ENCODE peak calls at places on chromosomes 7 and 10, in five cellular contexts. T is effector memory CD4-positive, alpha-beta T cell; I is spleen; P is CD8-positive, alpha-beta T cell; E is CD4-positive, alpha-beta T cell. G is an unnamed sample.

GRCh38 chr7:80530136-80530535 is 18.3 kb upstream of the GNAT3 start:
- DNase-seq in T (no peak), I (no peak), P (no peak), E (no peak), G (no peak)

GRCh38 chr10:99555371-99556224 is 22.9 kb downstream of the NKX2-3 start:
- DNase-seq in T (no peak), I (no peak), P (no peak), E (no peak), G (no peak)

GRCh38 chr7:138980575-138981285 is 459 bp downstream of the KIAA1549 start:
- DNase-seq in T (no peak), I (peak; percentile 77), P (peak; percentile 50), E (no peak), G (no peak)

GRCh38 chr10:90224791-90225566 is 523.6 kb downstream of the KIF20B start:
- DNase-seq in T (no peak), I (no peak), P (no peak), E (no peak), G (no peak)

GRCh38 chr7:88306590-88307048 is at the start of gene STEAP4:
- DNase-seq in T (no peak), I (peak; percentile 93), P (no peak), E (no peak), G (peak; percentile 24)

GRCh38 chr10:78942006-78942405 is 126.8 kb upstream of the ZMIZ1 start:
- DNase-seq in T (no peak), I (no peak), P (no peak), E (no peak), G (no peak)

GRCh38 chr10:17353568-17353967 is 100.8 kb downstream of the ST8SIA6 start:
- DNase-seq in T (no peak), I (no peak), P (no peak), E (no peak), G (no peak)

GRCh38 chr7:30466266-30466665 is 12.3 kb downstream of the NOD1 start:
- DNase-seq in T (no peak), I (no peak), P (no peak), E (no peak), G (no peak)

GRCh38 chr7:35849158-35849831 is 48.4 kb downstream of the SEPTIN7 start:
- DNase-seq in T (no peak), I (no peak), P (no peak), E (no peak), G (no peak)

GRCh38 chr7:54596747-54597146 is 54.6 kb downstream of the VSTM2A start:
- DNase-seq in T (no peak), I (no peak), P (no peak), E (no peak), G (no peak)

GRCh38 chr7:65269150-65269856 is 104.4 kb upstream of the ZNF92 start:
- DNase-seq in T (no peak), I (no peak), P (no peak), E (no peak), G (no peak)

GRCh38 chr10:43123361-43124093 is 14.7 kb upstream of the CSGALNACT2 start:
- DNase-seq in T (no peak), I (peak; percentile 59), P (peak; percentile 42), E (no peak), G (no peak)

GRCh38 chr10:91552706-91553105 is 80.2 kb downstream of the PPP1R3C start:
- DNase-seq in T (no peak), I (no peak), P (no peak), E (no peak), G (no peak)

GRCh38 chr7:7681191-7681935 is 37.0 kb downstream of the RPA3 start:
- DNase-seq in T (no peak), I (no peak), P (no peak), E (peak; percentile 9), G (no peak)

GRCh38 chr7:98922392-98923107 is 44.2 kb downstream of the TRRAP start:
- DNase-seq in T (no peak), I (no peak), P (no peak), E (no peak), G (no peak)

GRCh38 chr7:28996836-28997235 is 38.7 kb upstream of the TRIL start:
- DNase-seq in T (no peak), I (no peak), P (no peak), E (no peak), G (no peak)

GRCh38 chr10:122510326-122510725 is 49.0 kb downstream of the HTRA1 start:
- DNase-seq in T (no peak), I (no peak), P (no peak), E (no peak), G (no peak)

GRCh38 chr10:98262571-98262970 is 5.4 kb downstream of the LOXL4 start:
- DNase-seq in T (no peak), I (no peak), P (peak; percentile 47), E (no peak), G (no peak)

GRCh38 chr7:84108787-84109186 is 85.8 kb downstream of the SEMA3A start:
- DNase-seq in T (no peak), I (no peak), P (no peak), E (no peak), G (no peak)

GRCh38 chr7:129258649-129259389 is 34.0 kb downstream of the AHCYL2 start:
- DNase-seq in T (no peak), I (no peak), P (no peak), E (no peak), G (no peak)

GRCh38 chr10:107415446-107415845 is 250.9 kb upstream of the SORCS1 start:
- DNase-seq in T (no peak), I (no peak), P (no peak), E (no peak), G (no peak)

GRCh38 chr10:84427903-84428650 is 99.7 kb downstream of the CCSER2 start:
- DNase-seq in T (no peak), I (no peak), P (no peak), E (no peak), G (no peak)

GRCh38 chr10:65341323-65341922 is 1584.4 kb upstream of the LRRTM3 start:
- DNase-seq in T (no peak), I (no peak), P (no peak), E (no peak), G (no peak)

GRCh38 chr10:101895781-101896180 is 52.2 kb upstream of the KCNIP2 start:
- DNase-seq in T (no peak), I (no peak), P (no peak), E (no peak), G (no peak)

GRCh38 chr7:4265676-4266075 is 416.4 kb upstream of the FOXK1 start:
- DNase-seq in T (no peak), I (peak; percentile 58), P (no peak), E (no peak), G (no peak)

GRCh38 chr7:42618649-42619315 is 293.1 kb downstream of the C7orf25 start:
- DNase-seq in T (no peak), I (no peak), P (no peak), E (no peak), G (no peak)

GRCh38 chr7:18762189-18762588 is 266.6 kb downstream of the HDAC9 start:
- DNase-seq in T (no peak), I (no peak), P (no peak), E (no peak), G (no peak)
- H3K27ac ChIP-seq in T (no peak overlapping the region), I (no peak overlapping the region), P (no peak overlapping the region), E (no peak overlapping the region), G (no peak overlapping the region)

DNA sequence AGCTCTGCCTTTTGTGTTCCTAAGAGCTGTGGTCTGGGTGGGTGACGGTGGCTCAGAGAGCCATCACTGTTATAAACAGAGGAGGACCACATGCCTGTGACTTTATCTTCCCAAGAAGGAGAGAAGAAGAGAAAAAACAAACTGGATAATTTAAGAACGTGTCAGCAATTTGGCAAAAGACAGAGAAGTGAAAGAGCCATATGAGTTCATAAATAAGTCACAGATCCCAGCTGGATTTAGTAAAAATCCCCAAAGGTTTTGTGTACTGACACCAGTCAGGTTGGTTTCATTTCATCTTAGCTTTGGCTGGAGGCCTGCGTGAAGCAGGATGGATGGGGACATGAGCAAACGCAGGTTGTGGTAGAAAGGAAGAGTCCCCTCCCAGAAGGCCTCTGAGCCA is 120.7 kb downstream of the CXCL12 start:
- DNase-seq in T (no peak), I (no peak), P (no peak), E (no peak), G (no peak)
- H3K27ac ChIP-seq in T (no peak overlapping the region), I (no peak overlapping the region), P (no peak overlapping the region), E (no peak overlapping the region), G (no peak overlapping the region)

DNA sequence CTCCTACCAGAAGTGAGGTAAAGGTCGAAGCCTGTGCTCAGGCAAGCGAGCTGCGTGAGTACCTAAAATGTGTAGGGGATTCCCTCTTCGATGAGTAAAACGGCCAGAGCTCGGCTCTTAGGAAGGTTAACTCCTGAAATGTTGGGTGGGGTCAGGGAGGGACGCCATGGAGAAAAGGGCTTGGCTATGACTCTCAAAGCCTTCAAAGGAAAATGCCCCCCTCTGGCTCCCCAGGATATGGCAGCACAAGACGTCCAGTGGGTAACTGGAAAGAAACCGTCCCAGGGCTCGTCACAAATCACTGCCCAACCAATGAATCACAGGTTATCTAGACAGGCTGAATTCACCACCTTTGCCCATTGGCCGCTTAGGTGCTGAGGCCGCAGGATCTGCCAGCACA is 58.0 kb downstream of the CALML3 start:
- DNase-seq in T (no peak), I (peak; percentile 71), P (no peak), E (no peak), G (no peak)
- H3K27ac ChIP-seq in T (no peak overlapping the region), I (peak overlapping the region; percentile 18), P (no peak overlapping the region), E (no peak overlapping the region), G (no peak overlapping the region)

GRCh38 chr10:3977761-3978160 is 192.8 kb upstream of the KLF6 start:
- DNase-seq in T (no peak), I (no peak), P (no peak), E (no peak), G (no peak)

GRCh38 chr10:3976171-3976570 is 191.2 kb upstream of the KLF6 start:
- DNase-seq in T (no peak), I (no peak), P (no peak), E (no peak), G (no peak)

GRCh38 chr10:3976718-3977117 is 191.7 kb upstream of the KLF6 start:
- DNase-seq in T (no peak), I (no peak), P (no peak), E (no peak), G (no peak)

GRCh38 chr10:3972460-3973366 is 187.7 kb upstream of the KLF6 start:
- DNase-seq in T (no peak), I (no peak), P (no peak), E (peak; percentile 14), G (no peak)

DNA sequence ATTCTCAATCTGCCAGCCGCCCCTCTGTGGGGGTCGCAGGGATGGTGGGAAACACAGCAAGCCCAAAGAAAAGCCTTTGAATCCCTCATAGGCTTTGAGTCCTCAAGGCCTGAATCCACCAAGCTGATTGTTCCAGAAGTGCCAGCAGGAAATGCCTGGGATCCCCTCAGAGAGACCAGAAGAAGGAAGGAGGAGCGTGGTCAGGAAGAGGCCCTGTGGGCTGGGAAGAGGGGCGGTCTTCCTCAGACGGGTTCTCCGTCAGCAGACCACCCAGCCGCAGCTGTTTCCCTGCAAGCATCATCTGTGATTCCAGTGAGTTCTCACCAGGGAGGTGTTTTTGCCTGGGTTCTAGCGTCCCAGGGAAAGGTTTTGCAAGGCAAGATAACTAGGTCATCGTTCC is 190.0 kb upstream of the KLF6 start:
- DNase-seq in T (no peak), I (no peak), P (no peak), E (no peak), G (no peak)
- H3K27ac ChIP-seq in T (no peak overlapping the region), I (no peak overlapping the region), P (no peak overlapping the region), E (no peak overlapping the region), G (no peak overlapping the region)